ENCODE peak calls at places on chromosomes 16 and 17, in four cellular contexts. S, Q, B and H are unnamed samples.
A peak's percentile ranks its signal among the peaks of the same experiment; 100 is the strongest.

GRCh38 chr17:44759096-44759915 is 518 bp downstream of the ADAM11 start:
- DNase-seq in B (no peak), Q (no peak), S (no peak), H (no peak)

GRCh38 chr17:39889200-39889599 is 21.2 kb downstream of the ZPBP2 start:
- DNase-seq in S (no peak), B (no peak), Q (no peak), H (no peak)

GRCh38 chr16:72985148-72985882 is 62.6 kb downstream of the ZFHX3 start:
- DNase-seq in B (no peak), S (no peak), Q (no peak), H (no peak)

GRCh38 chr17:79937981-79938695 is 97.5 kb downstream of the TBC1D16 start:
- DNase-seq in B (no peak), Q (no peak), S (no peak), H (peak; percentile 65)

GRCh38 chr17:42266918-42267766 is 9.0 kb downstream of the STAT5B start:
- DNase-seq in S (no peak), Q (peak; percentile 76), B (no peak), H (no peak)

GRCh38 chr17:38741853-38742421 is 6.2 kb downstream of the PCGF2 start:
- DNase-seq in S (no peak), B (peak; percentile 83), Q (no peak), H (no peak)

GRCh38 chr16:2770057-2770780 is 6.9 kb downstream of the ELOB start:
- DNase-seq in S (no peak), B (no peak), Q (no peak), H (no peak)

GRCh38 chr16:2842340-2843000 is 12.4 kb downstream of the ZG16B start:
- DNase-seq in B (peak; percentile 50), S (no peak), Q (peak; percentile 98), H (peak; percentile 78)

GRCh38 chr17:43832976-43833829 is at the start of gene MPP3:
- DNase-seq in S (no peak), B (peak; percentile 78), Q (no peak), H (peak; percentile 77)

GRCh38 chr16:5056347-5056746 is 9.4 kb downstream of the C16orf89 start:
- DNase-seq in S (no peak), Q (peak; percentile 37), B (peak; percentile 29), H (peak; percentile 53)

GRCh38 chr17:62840871-62841270 is 32.8 kb upstream of the MARCHF10 start:
- DNase-seq in B (no peak), Q (no peak), S (peak; percentile 77), H (no peak)

GRCh38 chr16:23557779-23558330 is 328 bp downstream of the UBFD1 start:
- DNase-seq in Q (no peak), B (no peak), S (no peak), H (peak; percentile 21)

GRCh38 chr17:44269795-44270320 is 1.9 kb upstream of the SLC4A1 start:
- DNase-seq in B (no peak), Q (no peak), S (no peak), H (no peak)

DNA sequence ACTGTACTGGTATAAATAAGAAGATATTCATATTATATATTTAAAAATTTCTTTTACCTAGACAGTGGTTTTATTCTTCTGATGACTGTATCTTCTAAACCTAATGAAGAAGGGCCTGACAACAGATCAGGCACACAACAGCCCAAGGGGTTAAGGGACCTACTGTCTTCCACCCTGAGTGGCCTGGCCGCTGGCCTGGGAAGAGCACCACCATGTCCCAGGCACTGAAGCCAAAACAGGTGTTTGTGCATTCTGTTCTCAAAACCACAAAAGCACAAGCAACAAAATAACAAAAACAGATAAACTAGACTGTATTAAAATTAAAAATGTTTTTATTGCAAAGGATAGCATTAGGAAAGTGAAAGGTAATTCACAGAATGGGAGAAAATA is 9.1 kb upstream of the PECAM1 start:
- DNase-seq in S (no peak), B (no peak), Q (no peak), H (no peak)
- H3K4me1 ChIP-seq in S (no peaks in the 10 kb centered on the region), B (no peaks in the 10 kb centered on the region), Q (peaks cover 21% of the 10 kb centered on the region), H (peaks cover 16% of the 10 kb centered on the region)

DNA sequence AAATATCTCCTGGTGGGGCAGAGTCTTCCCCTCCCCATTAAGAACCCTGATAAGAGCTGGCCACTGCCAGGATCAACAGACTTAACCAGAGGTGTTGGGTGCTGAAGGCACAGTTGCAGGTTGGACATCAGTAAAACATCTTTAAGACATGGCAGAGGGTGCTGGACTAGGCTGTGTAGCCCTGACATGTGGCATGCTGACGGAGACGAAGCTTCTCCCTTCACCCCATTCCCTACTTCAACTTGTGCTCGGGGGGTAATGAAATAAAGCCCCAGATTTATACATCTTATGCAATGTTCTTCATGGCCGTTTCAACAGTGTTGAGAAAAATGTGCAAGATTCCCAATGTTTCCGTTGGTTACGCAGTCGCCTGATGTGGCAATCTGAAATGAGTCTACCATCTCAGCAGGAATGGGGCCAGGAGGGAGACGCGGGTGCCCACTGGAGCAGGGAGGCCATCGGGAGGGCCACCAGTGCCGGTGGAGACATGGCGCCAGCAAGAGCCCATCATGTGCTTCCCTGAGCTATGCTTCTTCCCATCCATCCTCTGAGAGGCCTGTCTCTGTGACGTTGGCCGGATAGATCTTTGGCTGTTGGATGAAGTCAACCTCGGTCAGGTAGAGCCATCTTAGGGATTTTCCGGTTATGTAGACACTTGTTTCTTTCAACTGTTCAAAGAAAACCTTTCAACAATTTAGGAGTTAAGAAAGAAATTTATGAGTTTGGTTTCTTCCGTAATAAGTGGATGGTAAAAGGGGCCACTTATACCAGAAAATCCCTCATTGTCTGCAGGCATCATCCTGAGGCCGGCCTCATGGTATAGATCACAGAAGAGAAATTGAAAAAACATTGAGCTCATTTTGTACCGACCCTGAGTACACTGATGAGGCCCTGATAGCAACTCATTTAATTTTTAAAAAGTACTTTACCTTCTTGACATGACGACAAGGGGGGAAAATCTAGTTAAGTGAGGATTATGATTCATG is 6.4 kb downstream of the IRF8 start:
- DNase-seq in B (no peak), S (no peak), Q (no peak), H (no peak)
- TF ChIP-seq POLR2AphosphoS5 in B (no peak), S (no peak), Q (no peak), H (peak; percentile 72)

GRCh38 chr16:87384162-87384999 is 805 bp upstream of the FBXO31 start:
- DNase-seq in S (no peak), Q (no peak), B (peak; percentile 44), H (peak; percentile 38)
- TF ChIP-seq POLR2A in S (no peak), Q (no peak), B (no peak), H (no peak)

GRCh38 chr17:2068101-2068518 is 13.2 kb downstream of the HIC1 start:
- DNase-seq in S (no peak), Q (no peak), B (no peak), H (no peak)

GRCh38 chr17:2068589-2069051 is 13.7 kb downstream of the HIC1 start:
- DNase-seq in B (no peak), Q (no peak), S (no peak), H (no peak)

GRCh38 chr17:2067559-2067958 is 12.7 kb downstream of the HIC1 start:
- DNase-seq in B (no peak), Q (no peak), S (no peak), H (no peak)

GRCh38 chr17:2064980-2065785 is 10.3 kb downstream of the HIC1 start:
- DNase-seq in Q (no peak), S (no peak), B (no peak), H (peak; percentile 54)

GRCh38 chr17:2067048-2067452 is 12.1 kb downstream of the HIC1 start:
- DNase-seq in S (no peak), Q (no peak), B (no peak), H (no peak)
- H3K4me1 ChIP-seq in S (peaks cover 90% of the 10 kb centered on the region), Q (peaks cover 25% of the 10 kb centered on the region), B (peaks cover 52% of the 10 kb centered on the region), H (peaks cover 59% of the 10 kb centered on the region)

GRCh38 chr16:14057878-14058382 is 13.2 kb upstream of the MRTFB start:
- DNase-seq in B (no peak), Q (no peak), S (no peak), H (no peak)
- TF ChIP-seq POLR2AphosphoS5 in B (no peak), Q (no peak), S (peak; percentile 27), H (no peak)

GRCh38 chr16:75263291-75263962 is 12.0 kb upstream of the BCAR1 start:
- DNase-seq in B (no peak), S (no peak), Q (no peak), H (no peak)

GRCh38 chr16:75261590-75262078 is 10.2 kb upstream of the BCAR1 start:
- DNase-seq in B (no peak), S (no peak), Q (no peak), H (no peak)

GRCh38 chr16:75260856-75261589 is 9.6 kb upstream of the BCAR1 start:
- DNase-seq in Q (no peak), B (no peak), S (no peak), H (no peak)

GRCh38 chr16:75262800-75263127 is 11.3 kb upstream of the BCAR1 start:
- DNase-seq in Q (no peak), B (no peak), S (no peak), H (no peak)

DNA sequence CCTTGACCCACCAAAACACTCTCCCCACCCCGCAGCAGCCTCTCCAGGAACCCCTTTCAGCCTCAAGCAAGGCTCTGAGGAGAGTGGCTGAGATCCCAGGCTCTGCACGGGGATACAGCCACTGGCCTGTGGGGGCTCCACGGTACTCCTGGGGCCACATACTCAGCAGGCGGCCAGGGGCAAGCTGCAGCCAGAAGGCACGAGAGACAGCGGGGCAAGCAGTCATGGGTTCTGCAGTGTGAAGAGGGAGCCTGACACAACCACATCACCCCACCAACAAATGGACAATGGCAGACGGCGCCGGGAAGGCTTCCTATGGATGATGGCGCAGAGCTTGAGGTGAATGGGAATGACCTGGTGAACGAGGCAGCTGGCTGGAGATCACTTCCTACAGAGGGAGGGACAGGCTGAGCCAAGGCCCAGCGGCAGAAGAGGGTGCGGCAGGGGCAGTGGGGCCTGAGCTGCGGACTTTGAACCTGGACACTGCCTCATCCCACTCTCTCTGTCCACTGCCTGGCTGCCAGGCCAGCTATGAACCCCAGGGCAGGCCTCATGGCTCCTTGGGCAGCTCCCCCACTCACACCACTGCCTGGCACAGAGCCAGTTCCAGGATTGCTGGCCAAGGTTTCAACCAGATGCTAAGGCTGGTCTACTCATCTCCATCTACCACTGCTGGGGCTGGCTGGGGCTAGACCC is 10.8 kb upstream of the BCAR1 start:
- DNase-seq in Q (no peak), B (peak; percentile 60), S (no peak), H (no peak)
- TF ChIP-seq POLR2A in Q (no peak), B (no peak), S (no peak), H (no peak)

GRCh38 chr17:82884923-82885322 is 45.1 kb upstream of the ZNF750 start:
- DNase-seq in Q (no peak), B (no peak), S (no peak), H (no peak)

GRCh38 chr17:82882715-82883446 is 43.1 kb upstream of the ZNF750 start:
- DNase-seq in S (no peak), B (peak; percentile 90), Q (no peak), H (peak; percentile 81)

GRCh38 chr17:82881900-82882714 is 42.3 kb upstream of the ZNF750 start:
- DNase-seq in S (no peak), B (peak; percentile 63), Q (no peak), H (peak; percentile 85)

GRCh38 chr17:82884341-82884871 is 44.6 kb upstream of the ZNF750 start:
- DNase-seq in Q (no peak), S (no peak), B (no peak), H (no peak)

DNA sequence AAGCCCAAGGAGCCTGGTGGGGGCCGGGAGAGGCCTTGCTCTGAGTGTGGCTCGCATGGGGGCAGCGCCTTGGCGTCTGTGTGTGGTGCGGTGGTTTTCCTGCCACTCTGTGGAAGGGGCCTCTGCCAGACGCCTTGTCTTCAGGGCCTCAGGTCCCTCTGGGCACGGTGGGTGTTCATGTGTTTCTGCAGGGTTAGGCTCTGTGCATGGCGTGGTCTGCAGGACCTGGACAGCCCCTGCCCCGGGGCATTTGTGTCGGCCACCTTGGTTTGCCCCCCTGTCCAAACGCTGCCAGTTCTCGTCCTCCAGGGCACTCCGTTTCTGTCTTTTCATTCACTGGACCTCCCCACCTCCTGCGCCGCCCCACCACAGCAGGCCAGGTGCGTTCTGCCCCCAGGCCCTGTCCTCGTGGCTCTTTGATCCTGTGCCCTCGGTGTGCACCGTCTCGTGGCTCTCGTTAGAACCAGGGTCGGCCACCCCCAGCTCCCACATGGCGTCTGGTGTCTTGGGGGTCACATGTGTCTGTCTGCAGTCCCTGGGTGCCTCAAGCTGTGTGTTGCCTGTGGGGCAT is 43.7 kb upstream of the ZNF750 start:
- DNase-seq in S (no peak), B (no peak), Q (no peak), H (no peak)
- H3K4me1 ChIP-seq in S (peaks cover 51% of the 10 kb centered on the region), B (peaks cover 71% of the 10 kb centered on the region), Q (peaks cover 19% of the 10 kb centered on the region), H (peaks cover 76% of the 10 kb centered on the region)